ENCODE peak calls at places on chromosome 1, in nine cellular contexts. V, P, L, E, O, D, B, S and A are unnamed samples.

GRCh38 chr1:113192242-113192641 is 119.2 kb downstream of the LRIG2 start:
- DNase-seq in V (no peak), P (no peak), L (no peak), E (no peak), O (no peak), D (no peak), B (no peak), S (no peak), A (no peak)

GRCh38 chr1:51372561-51372960 is 42.2 kb upstream of the TTC39A start:
- DNase-seq in V (no peak), P (no peak), L (no peak), E (no peak), O (no peak), D (no peak), B (no peak), S (no peak), A (no peak)

GRCh38 chr1:58576727-58577675 is at the start of gene TACSTD2:
- DNase-seq in V (no peak), P (peak; percentile 93), L (no peak), E (no peak), O (no peak), D (peak; percentile 87), B (no peak), S (no peak), A (no peak)

GRCh38 chr1:8418301-8418700 is 100.4 kb downstream of the SLC45A1 start:
- DNase-seq in V (no peak), P (no peak), L (no peak), E (no peak), O (no peak), D (no peak), B (no peak), S (no peak), A (no peak)

GRCh38 chr1:53737648-53738204 is 1.2 kb downstream of the GLIS1 start:
- DNase-seq in V (no peak), P (peak; percentile 21), L (no peak), E (no peak), O (no peak), D (no peak), B (peak; percentile 33), S (no peak), A (no peak)

GRCh38 chr1:15501208-15502032 is 22.6 kb downstream of the CASP9 start:
- DNase-seq in V (peak; percentile 69), P (peak; percentile 85), L (peak; percentile 24), E (peak; percentile 36), O (peak; percentile 13), D (peak; percentile 52), B (peak; percentile 61), S (peak; percentile 68), A (no peak)

GRCh38 chr1:103373991-103374390 is 151.5 kb upstream of the RNPC3 start:
- DNase-seq in V (no peak), P (no peak), L (no peak), E (no peak), O (no peak), D (no peak), B (no peak), S (no peak), A (no peak)

GRCh38 chr1:187498028-187498427 is 669.3 kb downstream of the PLA2G4A start:
- DNase-seq in V (no peak), P (no peak), L (no peak), E (no peak), O (no peak), D (no peak), B (no peak), S (no peak), A (no peak)

GRCh38 chr1:184770176-184770575 is 15.5 kb upstream of the EDEM3 start:
- DNase-seq in V (no peak), P (no peak), L (no peak), E (no peak), O (no peak), D (no peak), B (no peak), S (no peak), A (no peak)

GRCh38 chr1:39572379-39573096 is 4.1 kb downstream of the PABPC4 start:
- DNase-seq in V (no peak), P (no peak), L (no peak), E (no peak), O (no peak), D (no peak), B (no peak), S (no peak), A (no peak)

GRCh38 chr1:79124756-79125155 is 118.2 kb upstream of the ADGRL4 start:
- DNase-seq in V (no peak), P (no peak), L (no peak), E (no peak), O (no peak), D (no peak), B (no peak), S (no peak), A (no peak)
- H3K9me3 ChIP-seq in V (no peaks in the 10 kb centered on the region), P (no peaks in the 10 kb centered on the region), L (no peaks in the 10 kb centered on the region), E (no peaks in the 10 kb centered on the region), O (no peaks in the 10 kb centered on the region), D (no peaks in the 10 kb centered on the region), B (no peaks in the 10 kb centered on the region), S (no peaks in the 10 kb centered on the region), A (no peaks in the 10 kb centered on the region)

DNA sequence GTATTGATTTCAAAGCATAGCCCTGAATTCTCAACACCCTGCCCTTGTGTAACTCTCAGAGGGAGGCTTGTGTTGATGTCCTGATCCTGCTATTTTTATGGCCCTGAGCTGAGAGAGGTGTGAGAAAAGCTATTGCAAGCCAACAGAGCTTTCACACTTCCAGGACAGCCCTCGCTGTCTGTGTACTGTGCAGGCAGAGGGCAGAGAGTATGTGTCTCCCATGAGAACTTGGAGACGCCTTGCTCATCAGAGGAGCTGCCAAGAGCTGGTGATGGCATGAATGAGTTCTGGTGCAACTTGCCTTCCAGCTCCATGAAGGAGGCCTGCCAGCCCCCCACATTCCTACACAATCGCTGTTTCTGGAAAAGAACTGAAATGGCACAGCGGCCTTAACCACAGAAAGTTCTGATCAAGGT is 144.1 kb upstream of the AJAP1 start:
- DNase-seq in V (no peak), P (no peak), L (no peak), E (peak; percentile 72), O (no peak), D (no peak), B (no peak), S (no peak), A (no peak)
- H3K9me3 ChIP-seq in V (no peaks in the 10 kb centered on the region), P (no peaks in the 10 kb centered on the region), L (no peaks in the 10 kb centered on the region), E (no peaks in the 10 kb centered on the region), O (no peaks in the 10 kb centered on the region), D (no peaks in the 10 kb centered on the region), B (no peaks in the 10 kb centered on the region), S (no peaks in the 10 kb centered on the region), A (no peaks in the 10 kb centered on the region)

DNA sequence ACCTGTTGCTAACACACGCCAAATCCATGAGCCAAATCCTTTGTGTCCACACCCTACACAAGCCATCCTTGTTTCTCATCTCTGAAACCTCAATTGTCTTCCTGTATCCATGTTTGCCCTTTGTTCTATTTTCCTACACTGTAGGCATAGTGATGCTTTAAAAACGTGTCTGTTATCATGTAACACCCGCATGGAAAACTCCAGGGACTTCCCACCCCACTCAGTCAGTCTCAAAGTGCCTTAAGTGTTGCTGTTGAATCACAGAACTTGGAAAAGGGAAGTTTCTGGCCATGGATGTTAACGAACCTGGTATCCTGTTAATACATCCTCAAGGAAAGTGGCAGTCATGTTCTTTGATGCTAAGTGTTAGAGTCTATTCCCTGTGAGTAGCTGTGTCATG is 9.7 kb downstream of the OR2T11 start:
- DNase-seq in V (no peak), P (no peak), L (no peak), E (no peak), O (no peak), D (no peak), B (no peak), S (no peak), A (no peak)
- H3K9me3 ChIP-seq in V (no peaks in the 10 kb centered on the region), P (no peaks in the 10 kb centered on the region), L (no peaks in the 10 kb centered on the region), E (no peaks in the 10 kb centered on the region), O (no peaks in the 10 kb centered on the region), D (no peaks in the 10 kb centered on the region), B (no peaks in the 10 kb centered on the region), S (no peaks in the 10 kb centered on the region), A (no peaks in the 10 kb centered on the region)

GRCh38 chr1:2834146-2834475 is 32.6 kb upstream of the TTC34 start:
- DNase-seq in V (no peak), P (no peak), L (no peak), E (no peak), O (no peak), D (no peak), B (no peak), S (no peak), A (no peak)
- H3K9me3 ChIP-seq in V (no peaks in the 10 kb centered on the region), P (no peaks in the 10 kb centered on the region), L (no peaks in the 10 kb centered on the region), E (no peaks in the 10 kb centered on the region), O (no peaks in the 10 kb centered on the region), D (no peaks in the 10 kb centered on the region), B (no peaks in the 10 kb centered on the region), S (no peaks in the 10 kb centered on the region), A (no peaks in the 10 kb centered on the region)

DNA sequence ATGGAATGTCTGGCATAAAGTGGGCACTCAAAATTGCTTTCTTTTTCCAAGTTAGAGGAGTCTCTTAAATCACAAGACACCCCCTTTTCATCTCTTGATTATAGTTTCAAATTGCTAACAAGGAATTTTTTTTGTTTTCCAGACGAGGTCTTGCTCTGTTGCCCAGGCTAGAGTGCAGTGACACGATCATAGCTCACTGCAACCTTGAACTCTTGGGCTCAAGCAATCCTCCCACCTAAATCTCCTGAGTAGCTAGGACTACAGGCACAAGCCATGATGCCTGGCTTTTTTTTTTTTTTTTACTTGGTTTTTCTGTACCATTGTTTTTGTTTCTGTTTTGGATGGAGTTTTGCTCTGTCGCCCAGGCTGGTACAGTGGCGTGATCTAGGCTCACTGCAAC is 20.8 kb downstream of the ZZZ3 start:
- DNase-seq in V (no peak), P (no peak), L (no peak), E (no peak), O (no peak), D (no peak), B (no peak), S (no peak), A (no peak)
- H3K9me3 ChIP-seq in V (no peaks in the 10 kb centered on the region), P (no peaks in the 10 kb centered on the region), L (no peaks in the 10 kb centered on the region), E (peaks cover 2% of the 10 kb centered on the region), O (no peaks in the 10 kb centered on the region), D (no peaks in the 10 kb centered on the region), B (no peaks in the 10 kb centered on the region), S (no peaks in the 10 kb centered on the region), A (no peaks in the 10 kb centered on the region)

DNA sequence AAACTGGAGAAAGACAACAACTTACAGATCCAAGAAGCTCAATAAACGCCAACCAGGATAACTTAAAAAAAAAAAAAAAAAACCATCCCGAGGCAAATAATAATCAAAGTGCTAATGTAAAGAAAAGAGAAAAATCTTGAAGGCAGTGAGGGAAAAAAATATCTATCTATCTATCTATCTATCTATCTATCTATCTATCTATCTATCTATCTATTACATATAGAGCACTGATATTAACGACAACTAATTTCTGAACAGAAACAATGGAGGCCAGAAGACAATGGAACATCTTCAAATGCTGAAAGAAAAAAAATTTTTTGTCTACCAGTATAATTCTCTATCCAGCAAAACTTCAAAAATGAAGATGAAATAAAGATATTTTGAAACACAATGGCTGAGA is 18.0 kb downstream of the PACC1 start:
- DNase-seq in V (peak; percentile 17), P (no peak), L (no peak), E (no peak), O (no peak), D (no peak), B (no peak), S (no peak), A (no peak)
- H3K9me3 ChIP-seq in V (peaks cover 26% of the 10 kb centered on the region), P (no peaks in the 10 kb centered on the region), L (no peaks in the 10 kb centered on the region), E (peaks cover 34% of the 10 kb centered on the region), O (peaks cover 7% of the 10 kb centered on the region), D (peaks cover 16% of the 10 kb centered on the region), B (no peaks in the 10 kb centered on the region), S (no peaks in the 10 kb centered on the region), A (peaks cover 9% of the 10 kb centered on the region)

DNA sequence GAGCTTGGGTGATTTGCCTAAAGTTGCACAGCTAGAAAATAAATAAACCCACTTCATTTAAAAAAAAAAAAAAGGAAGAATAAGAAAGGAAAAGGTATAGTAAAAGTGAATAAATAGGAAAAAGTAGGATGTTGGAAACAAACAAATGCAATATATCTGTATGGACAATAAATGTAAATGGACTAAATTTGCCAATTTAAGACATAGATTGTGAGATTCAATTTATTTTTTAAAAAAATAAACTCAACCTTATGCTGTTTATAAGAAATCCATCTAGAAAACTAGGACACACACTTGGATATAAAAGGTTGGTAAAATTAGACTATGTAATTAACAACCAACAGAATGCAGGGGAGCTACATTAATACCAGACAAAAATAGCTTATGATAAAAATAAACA is 300.0 kb downstream of the AJAP1 start:
- DNase-seq in V (no peak), P (no peak), L (no peak), E (no peak), O (no peak), D (no peak), B (no peak), S (no peak), A (no peak)
- H3K9me3 ChIP-seq in V (peaks cover 7% of the 10 kb centered on the region), P (no peaks in the 10 kb centered on the region), L (no peaks in the 10 kb centered on the region), E (no peaks in the 10 kb centered on the region), O (peaks cover 3% of the 10 kb centered on the region), D (no peaks in the 10 kb centered on the region), B (no peaks in the 10 kb centered on the region), S (no peaks in the 10 kb centered on the region), A (peaks cover 5% of the 10 kb centered on the region)